ENCODE peak calls at places on chromosomes 1 and 21, in seven cellular contexts. One of them, this sample, is unnamed.

GRCh38 chr21:46356494-46357334 is 32.8 kb downstream of the PCNT start:
- DNase-seq in A549: no peak
- DNase-seq in spleen: no peak
- DNase-seq in endothelial cell of umbilical vein: no peak
- DNase-seq in SK-N-SH: no peak
- DNase-seq in keratinocyte: no peak
- DNase-seq in coronary artery: no peak
- DNase-seq in this sample: no peak

GRCh38 chr1:64505232-64505943 is 35.5 kb downstream of the CACHD1 start:
- DNase-seq in spleen: peak
- DNase-seq in coronary artery: no peak
- DNase-seq in keratinocyte: no peak
- DNase-seq in A549: peak
- DNase-seq in SK-N-SH: peak
- DNase-seq in endothelial cell of umbilical vein: no peak
- DNase-seq in this sample: no peak

GRCh38 chr1:183595537-183595936 is 5.3 kb upstream of the NCF2 start:
- DNase-seq in keratinocyte: no peak
- DNase-seq in coronary artery: no peak
- DNase-seq in endothelial cell of umbilical vein: no peak
- DNase-seq in spleen: no peak
- DNase-seq in A549: no peak
- DNase-seq in SK-N-SH: no peak
- DNase-seq in this sample: no peak

GRCh38 chr1:60277269-60277668 is 203.7 kb upstream of the C1orf87 start:
- DNase-seq in SK-N-SH: no peak
- DNase-seq in coronary artery: no peak
- DNase-seq in endothelial cell of umbilical vein: no peak
- DNase-seq in A549: no peak
- DNase-seq in keratinocyte: no peak
- DNase-seq in spleen: no peak
- DNase-seq in this sample: no peak

GRCh38 chr1:40625476-40626382 is 39.8 kb downstream of the RIMS3 start:
- DNase-seq in keratinocyte: no peak
- DNase-seq in endothelial cell of umbilical vein: no peak
- DNase-seq in A549: no peak
- DNase-seq in SK-N-SH: no peak
- DNase-seq in spleen: no peak
- DNase-seq in coronary artery: no peak
- DNase-seq in this sample: no peak

GRCh38 chr1:42736152-42736551 is 3.9 kb downstream of the CLDN19 start:
- DNase-seq in spleen: no peak
- DNase-seq in endothelial cell of umbilical vein: no peak
- DNase-seq in A549: peak
- DNase-seq in SK-N-SH: peak
- DNase-seq in keratinocyte: no peak
- DNase-seq in coronary artery: no peak
- DNase-seq in this sample: no peak

GRCh38 chr1:226602186-226603029 is 53.8 kb downstream of the STUM start:
- DNase-seq in keratinocyte: peak
- DNase-seq in coronary artery: no peak
- DNase-seq in A549: no peak
- DNase-seq in spleen: peak
- DNase-seq in SK-N-SH: no peak
- DNase-seq in endothelial cell of umbilical vein: no peak
- DNase-seq in this sample: no peak

GRCh38 chr1:18840145-18840544 is 19.3 kb downstream of the TAS1R2 start:
- DNase-seq in A549: no peak
- DNase-seq in coronary artery: no peak
- DNase-seq in keratinocyte: no peak
- DNase-seq in endothelial cell of umbilical vein: no peak
- DNase-seq in spleen: no peak
- DNase-seq in SK-N-SH: no peak
- DNase-seq in this sample: no peak

GRCh38 chr1:182331412-182331811 is 60.2 kb downstream of the GLUL start:
- DNase-seq in A549: no peak
- DNase-seq in spleen: no peak
- DNase-seq in endothelial cell of umbilical vein: no peak
- DNase-seq in keratinocyte: no peak
- DNase-seq in coronary artery: no peak
- DNase-seq in SK-N-SH: no peak
- DNase-seq in this sample: no peak

GRCh38 chr1:184027751-184028682 is 9.5 kb downstream of the COLGALT2 start:
- DNase-seq in SK-N-SH: no peak
- DNase-seq in endothelial cell of umbilical vein: no peak
- DNase-seq in spleen: no peak
- DNase-seq in A549: no peak
- DNase-seq in coronary artery: no peak
- DNase-seq in keratinocyte: no peak
- DNase-seq in this sample: no peak

GRCh38 chr21:41632748-41633475 is 125.0 kb upstream of the TMPRSS2 start:
- DNase-seq in A549: no peak
- DNase-seq in spleen: no peak
- DNase-seq in keratinocyte: no peak
- DNase-seq in endothelial cell of umbilical vein: no peak
- DNase-seq in SK-N-SH: no peak
- DNase-seq in coronary artery: no peak
- DNase-seq in this sample: no peak

GRCh38 chr1:105362438-105362837 is 1612.7 kb downstream of the AMY1C start:
- DNase-seq in SK-N-SH: no peak
- DNase-seq in spleen: no peak
- DNase-seq in endothelial cell of umbilical vein: no peak
- DNase-seq in keratinocyte: no peak
- DNase-seq in A549: no peak
- DNase-seq in coronary artery: no peak
- DNase-seq in this sample: no peak

GRCh38 chr21:29436143-29436542 is 137.4 kb downstream of the BACH1 start:
- DNase-seq in keratinocyte: no peak
- DNase-seq in A549: no peak
- DNase-seq in SK-N-SH: no peak
- DNase-seq in endothelial cell of umbilical vein: no peak
- DNase-seq in coronary artery: no peak
- DNase-seq in spleen: peak
- DNase-seq in this sample: no peak

GRCh38 chr1:231781887-231782286 is 155.3 kb downstream of the DISC1 start:
- DNase-seq in keratinocyte: no peak
- DNase-seq in coronary artery: no peak
- DNase-seq in SK-N-SH: no peak
- DNase-seq in endothelial cell of umbilical vein: peak
- DNase-seq in A549: no peak
- DNase-seq in spleen: no peak
- DNase-seq in this sample: no peak

GRCh38 chr1:201728731-201729130 is 100.2 kb upstream of the IPO9 start:
- DNase-seq in spleen: no peak
- DNase-seq in keratinocyte: no peak
- DNase-seq in A549: no peak
- DNase-seq in coronary artery: no peak
- DNase-seq in endothelial cell of umbilical vein: no peak
- DNase-seq in SK-N-SH: no peak
- DNase-seq in this sample: no peak

GRCh38 chr1:201732351-201732750 is 96.6 kb upstream of the IPO9 start:
- DNase-seq in spleen: no peak
- DNase-seq in keratinocyte: no peak
- DNase-seq in SK-N-SH: no peak
- DNase-seq in A549: no peak
- DNase-seq in coronary artery: no peak
- DNase-seq in endothelial cell of umbilical vein: no peak
- DNase-seq in this sample: no peak

GRCh38 chr1:201731592-201731991 is 97.4 kb upstream of the IPO9 start:
- DNase-seq in endothelial cell of umbilical vein: no peak
- DNase-seq in spleen: no peak
- DNase-seq in A549: no peak
- DNase-seq in SK-N-SH: peak
- DNase-seq in coronary artery: no peak
- DNase-seq in keratinocyte: no peak
- DNase-seq in this sample: no peak

GRCh38 chr1:201730611-201731010 is 98.3 kb upstream of the IPO9 start:
- DNase-seq in spleen: no peak
- DNase-seq in endothelial cell of umbilical vein: no peak
- DNase-seq in keratinocyte: no peak
- DNase-seq in SK-N-SH: no peak
- DNase-seq in coronary artery: no peak
- DNase-seq in A549: no peak
- DNase-seq in this sample: no peak

DNA sequence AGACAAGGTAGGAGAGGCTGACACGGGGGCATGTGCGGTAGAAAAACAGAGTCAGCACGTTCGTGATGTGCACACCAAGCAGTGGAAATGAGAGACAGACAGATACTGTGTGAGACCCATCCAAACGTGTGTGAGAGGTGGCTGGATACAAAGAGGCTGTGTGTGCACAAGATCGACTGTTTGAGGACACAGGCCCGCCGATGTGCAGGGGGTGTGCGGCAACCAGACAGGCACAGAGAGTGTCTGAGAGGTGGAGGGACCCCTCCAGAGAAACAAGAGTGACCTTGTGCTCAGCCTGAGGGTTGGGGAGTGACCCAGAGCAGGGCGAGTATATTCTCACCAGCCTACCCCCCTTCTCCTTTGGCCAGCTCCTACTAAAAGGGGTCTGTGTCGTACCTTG is 97.8 kb upstream of the IPO9 start:
- DNase-seq in endothelial cell of umbilical vein: no peak
- DNase-seq in keratinocyte: no peak
- DNase-seq in SK-N-SH: no peak
- DNase-seq in spleen: no peak
- DNase-seq in coronary artery: no peak
- DNase-seq in A549: no peak
- DNase-seq in this sample: no peak
- H3K27ac ChIP-seq in endothelial cell of umbilical vein: no peak
- H3K27ac ChIP-seq in keratinocyte: no peak
- H3K27ac ChIP-seq in SK-N-SH: peak
- H3K27ac ChIP-seq in spleen: no peak
- H3K27ac ChIP-seq in coronary artery: no peak
- H3K27ac ChIP-seq in A549: no peak
- H3K27ac ChIP-seq in this sample: no peak

GRCh38 chr1:203465943-203466342 is 9.7 kb upstream of the PRELP start:
- DNase-seq in endothelial cell of umbilical vein: no peak
- DNase-seq in spleen: no peak
- DNase-seq in coronary artery: peak
- DNase-seq in A549: no peak
- DNase-seq in SK-N-SH: no peak
- DNase-seq in keratinocyte: no peak
- DNase-seq in this sample: no peak

GRCh38 chr1:203464226-203464625 is 11.4 kb upstream of the PRELP start:
- DNase-seq in spleen: no peak
- DNase-seq in keratinocyte: no peak
- DNase-seq in endothelial cell of umbilical vein: peak
- DNase-seq in coronary artery: peak
- DNase-seq in A549: no peak
- DNase-seq in SK-N-SH: no peak
- DNase-seq in this sample: no peak

GRCh38 chr1:203463469-203464062 is 12.0 kb upstream of the PRELP start:
- DNase-seq in endothelial cell of umbilical vein: no peak
- DNase-seq in coronary artery: peak
- DNase-seq in keratinocyte: no peak
- DNase-seq in A549: no peak
- DNase-seq in SK-N-SH: no peak
- DNase-seq in spleen: no peak
- DNase-seq in this sample: no peak

GRCh38 chr1:203465146-203465798 is 10.3 kb upstream of the PRELP start:
- DNase-seq in keratinocyte: no peak
- DNase-seq in A549: no peak
- DNase-seq in coronary artery: peak
- DNase-seq in spleen: no peak
- DNase-seq in SK-N-SH: no peak
- DNase-seq in endothelial cell of umbilical vein: no peak
- DNase-seq in this sample: no peak

GRCh38 chr1:203464743-203465142 is 10.9 kb upstream of the PRELP start:
- DNase-seq in endothelial cell of umbilical vein: no peak
- DNase-seq in SK-N-SH: no peak
- DNase-seq in A549: no peak
- DNase-seq in coronary artery: peak
- DNase-seq in keratinocyte: no peak
- DNase-seq in spleen: no peak
- DNase-seq in this sample: no peak
- H3K27ac ChIP-seq in endothelial cell of umbilical vein: no peak
- H3K27ac ChIP-seq in SK-N-SH: no peak
- H3K27ac ChIP-seq in A549: no peak
- H3K27ac ChIP-seq in coronary artery: peak
- H3K27ac ChIP-seq in keratinocyte: no peak
- H3K27ac ChIP-seq in spleen: no peak
- H3K27ac ChIP-seq in this sample: no peak

GRCh38 chr1:17359808-17360207 is 12.2 kb upstream of the PADI6 start:
- DNase-seq in endothelial cell of umbilical vein: no peak
- DNase-seq in A549: no peak
- DNase-seq in SK-N-SH: no peak
- DNase-seq in coronary artery: no peak
- DNase-seq in keratinocyte: no peak
- DNase-seq in spleen: no peak
- DNase-seq in this sample: no peak

GRCh38 chr1:17358557-17358956 is 13.4 kb upstream of the PADI6 start:
- DNase-seq in keratinocyte: no peak
- DNase-seq in SK-N-SH: no peak
- DNase-seq in coronary artery: no peak
- DNase-seq in spleen: no peak
- DNase-seq in A549: no peak
- DNase-seq in endothelial cell of umbilical vein: no peak
- DNase-seq in this sample: no peak

GRCh38 chr1:17359031-17359430 is 13.0 kb upstream of the PADI6 start:
- DNase-seq in keratinocyte: no peak
- DNase-seq in spleen: no peak
- DNase-seq in SK-N-SH: no peak
- DNase-seq in coronary artery: no peak
- DNase-seq in A549: no peak
- DNase-seq in endothelial cell of umbilical vein: no peak
- DNase-seq in this sample: no peak

GRCh38 chr1:17355898-17356297 is 16.1 kb upstream of the PADI6 start:
- DNase-seq in coronary artery: no peak
- DNase-seq in A549: no peak
- DNase-seq in SK-N-SH: no peak
- DNase-seq in spleen: peak
- DNase-seq in keratinocyte: no peak
- DNase-seq in endothelial cell of umbilical vein: no peak
- DNase-seq in this sample: no peak

DNA sequence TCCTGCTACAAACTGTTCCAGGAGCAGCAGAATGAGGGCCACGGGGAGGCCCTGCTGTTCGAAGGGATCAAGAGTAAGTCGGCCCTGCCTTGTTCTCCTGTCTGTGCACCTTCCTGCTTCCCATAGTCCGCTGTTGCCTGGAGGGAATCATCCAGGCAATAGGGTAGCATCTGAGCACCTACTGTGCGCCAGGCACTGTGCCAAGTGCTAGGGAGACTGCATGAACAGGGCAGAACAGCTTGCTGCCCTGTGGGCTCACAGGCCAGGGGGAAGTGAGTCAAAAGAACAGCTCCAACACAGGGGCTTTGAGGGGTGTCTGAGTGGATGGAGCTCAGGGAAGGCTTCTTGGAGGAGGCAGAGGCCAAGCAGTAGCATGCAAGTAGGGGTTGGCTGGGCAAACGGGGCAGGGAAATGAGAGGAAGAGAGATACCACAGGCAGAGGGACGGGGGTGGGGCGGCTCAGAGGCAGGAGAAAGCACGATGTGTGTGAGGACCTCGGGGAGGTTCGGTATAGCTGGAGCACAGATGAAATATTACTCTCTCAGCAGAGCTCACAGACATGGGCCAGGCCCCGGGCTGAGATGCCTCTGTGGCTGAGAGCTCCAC is 15.5 kb upstream of the PADI6 start:
- DNase-seq in endothelial cell of umbilical vein: no peak
- DNase-seq in keratinocyte: no peak
- DNase-seq in SK-N-SH: no peak
- DNase-seq in spleen: no peak
- DNase-seq in coronary artery: no peak
- DNase-seq in A549: no peak
- DNase-seq in this sample: no peak
- H3K27ac ChIP-seq in endothelial cell of umbilical vein: no peak
- H3K27ac ChIP-seq in keratinocyte: no peak
- H3K27ac ChIP-seq in SK-N-SH: no peak
- H3K27ac ChIP-seq in spleen: no peak
- H3K27ac ChIP-seq in coronary artery: no peak
- H3K27ac ChIP-seq in A549: no peak
- H3K27ac ChIP-seq in this sample: no peak

GRCh38 chr1:3233031-3233430 is 164.0 kb downstream of the PRDM16 start:
- DNase-seq in keratinocyte: no peak
- DNase-seq in SK-N-SH: no peak
- DNase-seq in coronary artery: no peak
- DNase-seq in spleen: no peak
- DNase-seq in endothelial cell of umbilical vein: no peak
- DNase-seq in A549: no peak
- DNase-seq in this sample: no peak
- H3K27ac ChIP-seq in keratinocyte: no peak
- H3K27ac ChIP-seq in SK-N-SH: no peak
- H3K27ac ChIP-seq in coronary artery: no peak
- H3K27ac ChIP-seq in spleen: no peak
- H3K27ac ChIP-seq in endothelial cell of umbilical vein: no peak
- H3K27ac ChIP-seq in A549: no peak
- H3K27ac ChIP-seq in this sample: no peak